ENCODE peak calls at places on chromosomes 7 and 10, in five cellular contexts. P, I, W, D and B are unnamed samples.

GRCh38 chr10:3828404-3829192 is 43.6 kb upstream of the KLF6 start:
- DNase-seq in P (peak; percentile 74), I (peak; percentile 75), W (no peak), D (no peak), B (peak; percentile 75)

GRCh38 chr10:87927091-87927490 is 63.7 kb downstream of the PTEN start:
- DNase-seq in P (no peak), I (peak; percentile 65), W (no peak), D (no peak), B (no peak)

GRCh38 chr10:75283150-75284096 is 47.7 kb upstream of the COMTD1 start:
- DNase-seq in P (no peak), I (peak; percentile 33), W (no peak), D (peak; percentile 66), B (no peak)

GRCh38 chr10:34031410-34031809 is 696.9 kb upstream of the NRP1 start:
- DNase-seq in P (no peak), I (peak; percentile 56), W (no peak), D (no peak), B (no peak)

GRCh38 chr7:19663816-19664531 is 44.9 kb downstream of the POLR1F start:
- DNase-seq in P (peak; percentile 23), I (no peak), W (no peak), D (no peak), B (peak; percentile 95)

GRCh38 chr10:113060221-113061053 is 110.4 kb downstream of the TCF7L2 start:
- DNase-seq in P (no peak), I (no peak), W (no peak), D (no peak), B (no peak)

GRCh38 chr10:76902949-76903348 is 734.7 kb downstream of the KCNMA1 start:
- DNase-seq in P (no peak), I (no peak), W (no peak), D (peak; percentile 47), B (peak; percentile 58)

GRCh38 chr10:62268027-62268398 is 631 bp downstream of the RTKN2 start:
- DNase-seq in P (peak; percentile 18), I (no peak), W (no peak), D (no peak), B (peak; percentile 68)

GRCh38 chr10:126468876-126469643 is 80.8 kb upstream of the ADAM12 start:
- DNase-seq in P (no peak), I (peak; percentile 11), W (no peak), D (no peak), B (no peak)

GRCh38 chr7:101124376-101125056 is 2.4 kb upstream of the SERPINE1 start:
- DNase-seq in P (no peak), I (peak; percentile 79), W (no peak), D (no peak), B (peak; percentile 91)

GRCh38 chr7:122143376-122143750 is 686 bp downstream of the AASS start:
- DNase-seq in P (peak; percentile 20), I (peak; percentile 44), W (no peak), D (no peak), B (peak; percentile 50)